ENCODE peak calls at places on chromosomes 4 and X, in nine cellular contexts. One of them, this sample, is unnamed.

GRCh38 chr4:114136067-114136466 is 156.6 kb upstream of the ARSJ start:
- DNase-seq in ACHN: no peak
- DNase-seq in ELF-1: no peak
- DNase-seq in heart right ventricle: no peak
- DNase-seq in stimulated activated CD8-positive, alpha-beta memory T cell treated with anti-CD3 and anti-CD28 coated beads, Interleukin-7, amount 100 ng/mL, for 1 hour: no peak
- DNase-seq in immature natural killer cell: no peak
- DNase-seq in stimulated activated CD4-positive, alpha-beta T cell treated with anti-CD3 and anti-CD28 coated beads, Interleukin-4, amount 100 ng/mL, for 48 hours: no peak
- DNase-seq in activated naive CD4-positive, alpha-beta T cell treated with Interleukin-2 at 50 U/mL for 16 hours: no peak
- DNase-seq in activated T-helper 1 cell treated with anti-CD3 and anti-CD28 coated beads, Interleukin-12 subunit alpha, Interleukin-12 subunit beta, Interleukin-2, Interleukin-4 antibody, amounts not matched to agents 30 ng/mL and 10 ng/mL and 1 ng/mL, durations not matched to agents 14 hours and 24 hours and 36 hours: no peak
- DNase-seq in this sample: no peak

GRCh38 chrX:15973299-15973698 is 118.7 kb upstream of the AP1S2 start:
- DNase-seq in immature natural killer cell: peak; percentile 8
- DNase-seq in activated T-helper 1 cell treated with anti-CD3 and anti-CD28 coated beads, Interleukin-12 subunit alpha, Interleukin-12 subunit beta, Interleukin-2, Interleukin-4 antibody, amounts not matched to agents 30 ng/mL and 10 ng/mL and 1 ng/mL, durations not matched to agents 14 hours and 24 hours and 36 hours: no peak
- DNase-seq in activated naive CD4-positive, alpha-beta T cell treated with Interleukin-2 at 50 U/mL for 16 hours: peak; percentile 2
- DNase-seq in ACHN: peak; percentile 45
- DNase-seq in heart right ventricle: no peak
- DNase-seq in stimulated activated CD8-positive, alpha-beta memory T cell treated with anti-CD3 and anti-CD28 coated beads, Interleukin-7, amount 100 ng/mL, for 1 hour: no peak
- DNase-seq in ELF-1: peak; percentile 68
- DNase-seq in stimulated activated CD4-positive, alpha-beta T cell treated with anti-CD3 and anti-CD28 coated beads, Interleukin-4, amount 100 ng/mL, for 48 hours: peak; percentile 0
- DNase-seq in this sample: no peak

GRCh38 chrX:101191217-101191750 is 28.3 kb upstream of the DRP2 start:
- DNase-seq in immature natural killer cell: no peak
- DNase-seq in activated naive CD4-positive, alpha-beta T cell treated with Interleukin-2 at 50 U/mL for 16 hours: no peak
- DNase-seq in stimulated activated CD4-positive, alpha-beta T cell treated with anti-CD3 and anti-CD28 coated beads, Interleukin-4, amount 100 ng/mL, for 48 hours: no peak
- DNase-seq in ELF-1: peak; percentile 91
- DNase-seq in stimulated activated CD8-positive, alpha-beta memory T cell treated with anti-CD3 and anti-CD28 coated beads, Interleukin-7, amount 100 ng/mL, for 1 hour: no peak
- DNase-seq in ACHN: no peak
- DNase-seq in activated T-helper 1 cell treated with anti-CD3 and anti-CD28 coated beads, Interleukin-12 subunit alpha, Interleukin-12 subunit beta, Interleukin-2, Interleukin-4 antibody, amounts not matched to agents 30 ng/mL and 10 ng/mL and 1 ng/mL, durations not matched to agents 14 hours and 24 hours and 36 hours: no peak
- DNase-seq in heart right ventricle: peak; percentile 20
- DNase-seq in this sample: no peak

GRCh38 chr4:56619816-56620215 is 61.3 kb downstream of the HOPX start:
- DNase-seq in heart right ventricle: no peak
- DNase-seq in ACHN: no peak
- DNase-seq in stimulated activated CD8-positive, alpha-beta memory T cell treated with anti-CD3 and anti-CD28 coated beads, Interleukin-7, amount 100 ng/mL, for 1 hour: no peak
- DNase-seq in ELF-1: peak; percentile 44
- DNase-seq in stimulated activated CD4-positive, alpha-beta T cell treated with anti-CD3 and anti-CD28 coated beads, Interleukin-4, amount 100 ng/mL, for 48 hours: no peak
- DNase-seq in activated T-helper 1 cell treated with anti-CD3 and anti-CD28 coated beads, Interleukin-12 subunit alpha, Interleukin-12 subunit beta, Interleukin-2, Interleukin-4 antibody, amounts not matched to agents 30 ng/mL and 10 ng/mL and 1 ng/mL, durations not matched to agents 14 hours and 24 hours and 36 hours: no peak
- DNase-seq in activated naive CD4-positive, alpha-beta T cell treated with Interleukin-2 at 50 U/mL for 16 hours: no peak
- DNase-seq in immature natural killer cell: no peak
- DNase-seq in this sample: no peak

GRCh38 chr4:165518658-165519057 is 139.8 kb downstream of the CPE start:
- DNase-seq in heart right ventricle: no peak
- DNase-seq in activated naive CD4-positive, alpha-beta T cell treated with Interleukin-2 at 50 U/mL for 16 hours: no peak
- DNase-seq in stimulated activated CD4-positive, alpha-beta T cell treated with anti-CD3 and anti-CD28 coated beads, Interleukin-4, amount 100 ng/mL, for 48 hours: no peak
- DNase-seq in stimulated activated CD8-positive, alpha-beta memory T cell treated with anti-CD3 and anti-CD28 coated beads, Interleukin-7, amount 100 ng/mL, for 1 hour: no peak
- DNase-seq in ACHN: no peak
- DNase-seq in activated T-helper 1 cell treated with anti-CD3 and anti-CD28 coated beads, Interleukin-12 subunit alpha, Interleukin-12 subunit beta, Interleukin-2, Interleukin-4 antibody, amounts not matched to agents 30 ng/mL and 10 ng/mL and 1 ng/mL, durations not matched to agents 14 hours and 24 hours and 36 hours: no peak
- DNase-seq in immature natural killer cell: no peak
- DNase-seq in ELF-1: no peak
- DNase-seq in this sample: no peak

GRCh38 chrX:107565916-107566602 is 62.3 kb upstream of the PRPS1 start:
- DNase-seq in ELF-1: peak; percentile 78
- DNase-seq in activated naive CD4-positive, alpha-beta T cell treated with Interleukin-2 at 50 U/mL for 16 hours: no peak
- DNase-seq in heart right ventricle: no peak
- DNase-seq in ACHN: peak; percentile 77
- DNase-seq in stimulated activated CD8-positive, alpha-beta memory T cell treated with anti-CD3 and anti-CD28 coated beads, Interleukin-7, amount 100 ng/mL, for 1 hour: no peak
- DNase-seq in immature natural killer cell: no peak
- DNase-seq in activated T-helper 1 cell treated with anti-CD3 and anti-CD28 coated beads, Interleukin-12 subunit alpha, Interleukin-12 subunit beta, Interleukin-2, Interleukin-4 antibody, amounts not matched to agents 30 ng/mL and 10 ng/mL and 1 ng/mL, durations not matched to agents 14 hours and 24 hours and 36 hours: no peak
- DNase-seq in stimulated activated CD4-positive, alpha-beta T cell treated with anti-CD3 and anti-CD28 coated beads, Interleukin-4, amount 100 ng/mL, for 48 hours: no peak
- DNase-seq in this sample: peak; percentile 13

GRCh38 chrX:3415011-3415410 is 68.6 kb upstream of the MXRA5 start:
- DNase-seq in stimulated activated CD8-positive, alpha-beta memory T cell treated with anti-CD3 and anti-CD28 coated beads, Interleukin-7, amount 100 ng/mL, for 1 hour: no peak
- DNase-seq in activated T-helper 1 cell treated with anti-CD3 and anti-CD28 coated beads, Interleukin-12 subunit alpha, Interleukin-12 subunit beta, Interleukin-2, Interleukin-4 antibody, amounts not matched to agents 30 ng/mL and 10 ng/mL and 1 ng/mL, durations not matched to agents 14 hours and 24 hours and 36 hours: no peak
- DNase-seq in heart right ventricle: no peak
- DNase-seq in immature natural killer cell: no peak
- DNase-seq in ACHN: no peak
- DNase-seq in ELF-1: no peak
- DNase-seq in activated naive CD4-positive, alpha-beta T cell treated with Interleukin-2 at 50 U/mL for 16 hours: no peak
- DNase-seq in stimulated activated CD4-positive, alpha-beta T cell treated with anti-CD3 and anti-CD28 coated beads, Interleukin-4, amount 100 ng/mL, for 48 hours: no peak
- DNase-seq in this sample: no peak

GRCh38 chr4:24266014-24266413 is 318.3 kb downstream of the DHX15 start:
- DNase-seq in ELF-1: no peak
- DNase-seq in activated T-helper 1 cell treated with anti-CD3 and anti-CD28 coated beads, Interleukin-12 subunit alpha, Interleukin-12 subunit beta, Interleukin-2, Interleukin-4 antibody, amounts not matched to agents 30 ng/mL and 10 ng/mL and 1 ng/mL, durations not matched to agents 14 hours and 24 hours and 36 hours: no peak
- DNase-seq in ACHN: no peak
- DNase-seq in immature natural killer cell: no peak
- DNase-seq in activated naive CD4-positive, alpha-beta T cell treated with Interleukin-2 at 50 U/mL for 16 hours: no peak
- DNase-seq in stimulated activated CD8-positive, alpha-beta memory T cell treated with anti-CD3 and anti-CD28 coated beads, Interleukin-7, amount 100 ng/mL, for 1 hour: no peak
- DNase-seq in heart right ventricle: no peak
- DNase-seq in stimulated activated CD4-positive, alpha-beta T cell treated with anti-CD3 and anti-CD28 coated beads, Interleukin-4, amount 100 ng/mL, for 48 hours: no peak
- DNase-seq in this sample: no peak

GRCh38 chr4:95857761-95858160 is 17.9 kb downstream of the PDHA2 start:
- DNase-seq in heart right ventricle: no peak
- DNase-seq in activated T-helper 1 cell treated with anti-CD3 and anti-CD28 coated beads, Interleukin-12 subunit alpha, Interleukin-12 subunit beta, Interleukin-2, Interleukin-4 antibody, amounts not matched to agents 30 ng/mL and 10 ng/mL and 1 ng/mL, durations not matched to agents 14 hours and 24 hours and 36 hours: no peak
- DNase-seq in stimulated activated CD4-positive, alpha-beta T cell treated with anti-CD3 and anti-CD28 coated beads, Interleukin-4, amount 100 ng/mL, for 48 hours: no peak
- DNase-seq in immature natural killer cell: no peak
- DNase-seq in ACHN: no peak
- DNase-seq in activated naive CD4-positive, alpha-beta T cell treated with Interleukin-2 at 50 U/mL for 16 hours: no peak
- DNase-seq in ELF-1: no peak
- DNase-seq in stimulated activated CD8-positive, alpha-beta memory T cell treated with anti-CD3 and anti-CD28 coated beads, Interleukin-7, amount 100 ng/mL, for 1 hour: no peak
- DNase-seq in this sample: no peak

GRCh38 chr4:68288046-68288740 is 42.7 kb upstream of the TMPRSS11B start:
- DNase-seq in stimulated activated CD8-positive, alpha-beta memory T cell treated with anti-CD3 and anti-CD28 coated beads, Interleukin-7, amount 100 ng/mL, for 1 hour: no peak
- DNase-seq in ELF-1: no peak
- DNase-seq in ACHN: peak; percentile 16
- DNase-seq in stimulated activated CD4-positive, alpha-beta T cell treated with anti-CD3 and anti-CD28 coated beads, Interleukin-4, amount 100 ng/mL, for 48 hours: no peak
- DNase-seq in heart right ventricle: no peak
- DNase-seq in immature natural killer cell: no peak
- DNase-seq in activated T-helper 1 cell treated with anti-CD3 and anti-CD28 coated beads, Interleukin-12 subunit alpha, Interleukin-12 subunit beta, Interleukin-2, Interleukin-4 antibody, amounts not matched to agents 30 ng/mL and 10 ng/mL and 1 ng/mL, durations not matched to agents 14 hours and 24 hours and 36 hours: no peak
- DNase-seq in activated naive CD4-positive, alpha-beta T cell treated with Interleukin-2 at 50 U/mL for 16 hours: no peak
- DNase-seq in this sample: no peak

GRCh38 chr4:140568507-140569306 is at the start of gene UCP1:
- DNase-seq in heart right ventricle: peak; percentile 22
- DNase-seq in activated T-helper 1 cell treated with anti-CD3 and anti-CD28 coated beads, Interleukin-12 subunit alpha, Interleukin-12 subunit beta, Interleukin-2, Interleukin-4 antibody, amounts not matched to agents 30 ng/mL and 10 ng/mL and 1 ng/mL, durations not matched to agents 14 hours and 24 hours and 36 hours: no peak
- DNase-seq in stimulated activated CD4-positive, alpha-beta T cell treated with anti-CD3 and anti-CD28 coated beads, Interleukin-4, amount 100 ng/mL, for 48 hours: no peak
- DNase-seq in ELF-1: peak; percentile 55
- DNase-seq in immature natural killer cell: no peak
- DNase-seq in activated naive CD4-positive, alpha-beta T cell treated with Interleukin-2 at 50 U/mL for 16 hours: no peak
- DNase-seq in ACHN: peak; percentile 4
- DNase-seq in stimulated activated CD8-positive, alpha-beta memory T cell treated with anti-CD3 and anti-CD28 coated beads, Interleukin-7, amount 100 ng/mL, for 1 hour: no peak
- DNase-seq in this sample: no peak

GRCh38 chr4:124144302-124144701 is 568.2 kb downstream of the ANKRD50 start:
- DNase-seq in immature natural killer cell: no peak
- DNase-seq in stimulated activated CD4-positive, alpha-beta T cell treated with anti-CD3 and anti-CD28 coated beads, Interleukin-4, amount 100 ng/mL, for 48 hours: no peak
- DNase-seq in stimulated activated CD8-positive, alpha-beta memory T cell treated with anti-CD3 and anti-CD28 coated beads, Interleukin-7, amount 100 ng/mL, for 1 hour: no peak
- DNase-seq in ELF-1: no peak
- DNase-seq in activated T-helper 1 cell treated with anti-CD3 and anti-CD28 coated beads, Interleukin-12 subunit alpha, Interleukin-12 subunit beta, Interleukin-2, Interleukin-4 antibody, amounts not matched to agents 30 ng/mL and 10 ng/mL and 1 ng/mL, durations not matched to agents 14 hours and 24 hours and 36 hours: no peak
- DNase-seq in heart right ventricle: no peak
- DNase-seq in ACHN: peak; percentile 6
- DNase-seq in activated naive CD4-positive, alpha-beta T cell treated with Interleukin-2 at 50 U/mL for 16 hours: no peak
- DNase-seq in this sample: peak; percentile 25

GRCh38 chr4:14308229-14308651 is 680.7 kb upstream of the BOD1L1 start:
- DNase-seq in stimulated activated CD8-positive, alpha-beta memory T cell treated with anti-CD3 and anti-CD28 coated beads, Interleukin-7, amount 100 ng/mL, for 1 hour: no peak
- DNase-seq in ACHN: no peak
- DNase-seq in activated naive CD4-positive, alpha-beta T cell treated with Interleukin-2 at 50 U/mL for 16 hours: no peak
- DNase-seq in heart right ventricle: no peak
- DNase-seq in activated T-helper 1 cell treated with anti-CD3 and anti-CD28 coated beads, Interleukin-12 subunit alpha, Interleukin-12 subunit beta, Interleukin-2, Interleukin-4 antibody, amounts not matched to agents 30 ng/mL and 10 ng/mL and 1 ng/mL, durations not matched to agents 14 hours and 24 hours and 36 hours: no peak
- DNase-seq in immature natural killer cell: no peak
- DNase-seq in stimulated activated CD4-positive, alpha-beta T cell treated with anti-CD3 and anti-CD28 coated beads, Interleukin-4, amount 100 ng/mL, for 48 hours: no peak
- DNase-seq in ELF-1: no peak
- DNase-seq in this sample: no peak

GRCh38 chr4:137755033-137755471 is 222.8 kb upstream of the PCDH18 start:
- DNase-seq in immature natural killer cell: no peak
- DNase-seq in ELF-1: no peak
- DNase-seq in stimulated activated CD4-positive, alpha-beta T cell treated with anti-CD3 and anti-CD28 coated beads, Interleukin-4, amount 100 ng/mL, for 48 hours: no peak
- DNase-seq in activated T-helper 1 cell treated with anti-CD3 and anti-CD28 coated beads, Interleukin-12 subunit alpha, Interleukin-12 subunit beta, Interleukin-2, Interleukin-4 antibody, amounts not matched to agents 30 ng/mL and 10 ng/mL and 1 ng/mL, durations not matched to agents 14 hours and 24 hours and 36 hours: no peak
- DNase-seq in ACHN: peak; percentile 37
- DNase-seq in activated naive CD4-positive, alpha-beta T cell treated with Interleukin-2 at 50 U/mL for 16 hours: no peak
- DNase-seq in heart right ventricle: no peak
- DNase-seq in stimulated activated CD8-positive, alpha-beta memory T cell treated with anti-CD3 and anti-CD28 coated beads, Interleukin-7, amount 100 ng/mL, for 1 hour: no peak
- DNase-seq in this sample: no peak

GRCh38 chr4:71074452-71075299 is 81.2 kb downstream of the DCK start:
- DNase-seq in immature natural killer cell: no peak
- DNase-seq in ELF-1: no peak
- DNase-seq in stimulated activated CD8-positive, alpha-beta memory T cell treated with anti-CD3 and anti-CD28 coated beads, Interleukin-7, amount 100 ng/mL, for 1 hour: no peak
- DNase-seq in heart right ventricle: no peak
- DNase-seq in ACHN: no peak
- DNase-seq in stimulated activated CD4-positive, alpha-beta T cell treated with anti-CD3 and anti-CD28 coated beads, Interleukin-4, amount 100 ng/mL, for 48 hours: no peak
- DNase-seq in activated T-helper 1 cell treated with anti-CD3 and anti-CD28 coated beads, Interleukin-12 subunit alpha, Interleukin-12 subunit beta, Interleukin-2, Interleukin-4 antibody, amounts not matched to agents 30 ng/mL and 10 ng/mL and 1 ng/mL, durations not matched to agents 14 hours and 24 hours and 36 hours: no peak
- DNase-seq in activated naive CD4-positive, alpha-beta T cell treated with Interleukin-2 at 50 U/mL for 16 hours: no peak
- DNase-seq in this sample: no peak

GRCh38 chrX:118773782-118774181 is 46.4 kb downstream of the IL13RA1 start:
- DNase-seq in activated naive CD4-positive, alpha-beta T cell treated with Interleukin-2 at 50 U/mL for 16 hours: no peak
- DNase-seq in heart right ventricle: no peak
- DNase-seq in immature natural killer cell: no peak
- DNase-seq in activated T-helper 1 cell treated with anti-CD3 and anti-CD28 coated beads, Interleukin-12 subunit alpha, Interleukin-12 subunit beta, Interleukin-2, Interleukin-4 antibody, amounts not matched to agents 30 ng/mL and 10 ng/mL and 1 ng/mL, durations not matched to agents 14 hours and 24 hours and 36 hours: no peak
- DNase-seq in ELF-1: no peak
- DNase-seq in ACHN: no peak
- DNase-seq in stimulated activated CD4-positive, alpha-beta T cell treated with anti-CD3 and anti-CD28 coated beads, Interleukin-4, amount 100 ng/mL, for 48 hours: no peak
- DNase-seq in stimulated activated CD8-positive, alpha-beta memory T cell treated with anti-CD3 and anti-CD28 coated beads, Interleukin-7, amount 100 ng/mL, for 1 hour: no peak
- DNase-seq in this sample: peak; percentile 56

GRCh38 chr4:57159866-57160265 is 49.7 kb upstream of the IGFBP7 start:
- DNase-seq in activated T-helper 1 cell treated with anti-CD3 and anti-CD28 coated beads, Interleukin-12 subunit alpha, Interleukin-12 subunit beta, Interleukin-2, Interleukin-4 antibody, amounts not matched to agents 30 ng/mL and 10 ng/mL and 1 ng/mL, durations not matched to agents 14 hours and 24 hours and 36 hours: no peak
- DNase-seq in ELF-1: no peak
- DNase-seq in immature natural killer cell: no peak
- DNase-seq in activated naive CD4-positive, alpha-beta T cell treated with Interleukin-2 at 50 U/mL for 16 hours: no peak
- DNase-seq in stimulated activated CD8-positive, alpha-beta memory T cell treated with anti-CD3 and anti-CD28 coated beads, Interleukin-7, amount 100 ng/mL, for 1 hour: no peak
- DNase-seq in heart right ventricle: no peak
- DNase-seq in stimulated activated CD4-positive, alpha-beta T cell treated with anti-CD3 and anti-CD28 coated beads, Interleukin-4, amount 100 ng/mL, for 48 hours: no peak
- DNase-seq in ACHN: no peak
- DNase-seq in this sample: no peak

GRCh38 chr4:17544831-17545234 is 29.9 kb downstream of the CLRN2 start:
- DNase-seq in activated T-helper 1 cell treated with anti-CD3 and anti-CD28 coated beads, Interleukin-12 subunit alpha, Interleukin-12 subunit beta, Interleukin-2, Interleukin-4 antibody, amounts not matched to agents 30 ng/mL and 10 ng/mL and 1 ng/mL, durations not matched to agents 14 hours and 24 hours and 36 hours: no peak
- DNase-seq in stimulated activated CD4-positive, alpha-beta T cell treated with anti-CD3 and anti-CD28 coated beads, Interleukin-4, amount 100 ng/mL, for 48 hours: no peak
- DNase-seq in activated naive CD4-positive, alpha-beta T cell treated with Interleukin-2 at 50 U/mL for 16 hours: no peak
- DNase-seq in ACHN: no peak
- DNase-seq in immature natural killer cell: no peak
- DNase-seq in stimulated activated CD8-positive, alpha-beta memory T cell treated with anti-CD3 and anti-CD28 coated beads, Interleukin-7, amount 100 ng/mL, for 1 hour: no peak
- DNase-seq in ELF-1: no peak
- DNase-seq in heart right ventricle: no peak
- DNase-seq in this sample: peak; percentile 88

GRCh38 chr4:4477391-4477790 is 64.5 kb downstream of the STX18 start:
- DNase-seq in ACHN: no peak
- DNase-seq in ELF-1: no peak
- DNase-seq in stimulated activated CD8-positive, alpha-beta memory T cell treated with anti-CD3 and anti-CD28 coated beads, Interleukin-7, amount 100 ng/mL, for 1 hour: no peak
- DNase-seq in stimulated activated CD4-positive, alpha-beta T cell treated with anti-CD3 and anti-CD28 coated beads, Interleukin-4, amount 100 ng/mL, for 48 hours: no peak
- DNase-seq in activated naive CD4-positive, alpha-beta T cell treated with Interleukin-2 at 50 U/mL for 16 hours: no peak
- DNase-seq in heart right ventricle: no peak
- DNase-seq in activated T-helper 1 cell treated with anti-CD3 and anti-CD28 coated beads, Interleukin-12 subunit alpha, Interleukin-12 subunit beta, Interleukin-2, Interleukin-4 antibody, amounts not matched to agents 30 ng/mL and 10 ng/mL and 1 ng/mL, durations not matched to agents 14 hours and 24 hours and 36 hours: no peak
- DNase-seq in immature natural killer cell: no peak
- DNase-seq in this sample: no peak

GRCh38 chrX:30900227-30900626 is 11.2 kb upstream of the TAB3 start:
- DNase-seq in activated naive CD4-positive, alpha-beta T cell treated with Interleukin-2 at 50 U/mL for 16 hours: no peak
- DNase-seq in activated T-helper 1 cell treated with anti-CD3 and anti-CD28 coated beads, Interleukin-12 subunit alpha, Interleukin-12 subunit beta, Interleukin-2, Interleukin-4 antibody, amounts not matched to agents 30 ng/mL and 10 ng/mL and 1 ng/mL, durations not matched to agents 14 hours and 24 hours and 36 hours: no peak
- DNase-seq in immature natural killer cell: no peak
- DNase-seq in ACHN: no peak
- DNase-seq in stimulated activated CD4-positive, alpha-beta T cell treated with anti-CD3 and anti-CD28 coated beads, Interleukin-4, amount 100 ng/mL, for 48 hours: no peak
- DNase-seq in heart right ventricle: no peak
- DNase-seq in stimulated activated CD8-positive, alpha-beta memory T cell treated with anti-CD3 and anti-CD28 coated beads, Interleukin-7, amount 100 ng/mL, for 1 hour: no peak
- DNase-seq in ELF-1: no peak
- DNase-seq in this sample: no peak

GRCh38 chrX:39070009-39070408 is 268.8 kb downstream of the MID1IP1 start:
- DNase-seq in heart right ventricle: no peak
- DNase-seq in activated naive CD4-positive, alpha-beta T cell treated with Interleukin-2 at 50 U/mL for 16 hours: no peak
- DNase-seq in stimulated activated CD4-positive, alpha-beta T cell treated with anti-CD3 and anti-CD28 coated beads, Interleukin-4, amount 100 ng/mL, for 48 hours: no peak
- DNase-seq in immature natural killer cell: no peak
- DNase-seq in activated T-helper 1 cell treated with anti-CD3 and anti-CD28 coated beads, Interleukin-12 subunit alpha, Interleukin-12 subunit beta, Interleukin-2, Interleukin-4 antibody, amounts not matched to agents 30 ng/mL and 10 ng/mL and 1 ng/mL, durations not matched to agents 14 hours and 24 hours and 36 hours: no peak
- DNase-seq in ELF-1: no peak
- DNase-seq in ACHN: no peak
- DNase-seq in stimulated activated CD8-positive, alpha-beta memory T cell treated with anti-CD3 and anti-CD28 coated beads, Interleukin-7, amount 100 ng/mL, for 1 hour: no peak
- DNase-seq in this sample: no peak